ENCODE peak calls at places on chromosomes 16 and 17, in five cellular contexts. I, P, F, H and W are unnamed samples.
A peak's percentile ranks its signal among the peaks of the same experiment; 100 is the strongest.

GRCh38 chr16:83300326-83300725 is 507.5 kb upstream of the HSBP1 start:
- DNase-seq in I (no peak), P (no peak), F (no peak), H (no peak), W (no peak)

GRCh38 chr17:77942111-77942988 is 16.2 kb upstream of the TNRC6C start:
- DNase-seq in I (no peak), P (no peak), F (no peak), H (peak; percentile 100), W (no peak)

GRCh38 chr16:972316-973002 is 1.7 kb upstream of the LMF1 start:
- DNase-seq in I (no peak), P (no peak), F (peak; percentile 72), H (peak; percentile 97), W (no peak)

GRCh38 chr17:45172541-45173286 is 11.0 kb downstream of the HEXIM2 start:
- DNase-seq in I (peak; percentile 21), P (peak; percentile 75), F (peak; percentile 88), H (peak; percentile 98), W (no peak)

GRCh38 chr17:57970706-57971105 is 15.5 kb upstream of the CUEDC1 start:
- DNase-seq in I (no peak), P (no peak), F (no peak), H (no peak), W (no peak)

GRCh38 chr17:7502987-7503386 is 18.8 kb downstream of the POLR2A start:
- DNase-seq in I (no peak), P (no peak), F (no peak), H (peak; percentile 35), W (no peak)

GRCh38 chr17:29115906-29116651 is 64.1 kb downstream of the MYO18A start:
- DNase-seq in I (peak; percentile 34), P (no peak), F (no peak), H (peak; percentile 78), W (no peak)

GRCh38 chr16:61432421-61432820 is 603.8 kb downstream of the CDH8 start:
- DNase-seq in I (no peak), P (no peak), F (no peak), H (no peak), W (no peak)

GRCh38 chr17:28492352-28493310 is 13.5 kb upstream of the FOXN1 start:
- DNase-seq in I (no peak), P (no peak), F (no peak), H (no peak), W (no peak)

GRCh38 chr17:62178579-62178978 is 113.5 kb upstream of the MED13 start:
- DNase-seq in I (no peak), P (no peak), F (no peak), H (no peak), W (no peak)

GRCh38 chr17:34503804-34504203 is 75.6 kb upstream of the TMEM132E start:
- DNase-seq in I (no peak), P (no peak), F (no peak), H (no peak), W (no peak)

GRCh38 chr17:72416054-72416691 is 295.4 kb downstream of the SOX9 start:
- DNase-seq in I (no peak), P (no peak), F (no peak), H (no peak), W (no peak)

GRCh38 chr17:82848022-82848592 is 8.3 kb upstream of the ZNF750 start:
- DNase-seq in I (no peak), P (no peak), F (peak; percentile 87), H (no peak), W (no peak)

GRCh38 chr17:58679263-58680037 is 12.4 kb downstream of the TEX14 start:
- DNase-seq in I (no peak), P (no peak), F (no peak), H (peak; percentile 100), W (no peak)

GRCh38 chr17:29607557-29608195 is 14.7 kb downstream of the ANKRD13B start:
- DNase-seq in I (no peak), P (no peak), F (no peak), H (no peak), W (no peak)

GRCh38 chr17:18363021-18363941 is at the start of gene SHMT1:
- DNase-seq in I (peak; percentile 81), P (peak; percentile 63), F (peak; percentile 98), H (peak; percentile 87), W (peak; percentile 31)

GRCh38 chr16:10391339-10391738 is 5.5 kb downstream of the ATF7IP2 start:
- DNase-seq in I (no peak), P (no peak), F (no peak), H (no peak), W (no peak)

GRCh38 chr16:28898266-28898665 is 20.0 kb downstream of the ATP2A1 start:
- DNase-seq in I (no peak), P (no peak), F (no peak), H (no peak), W (no peak)

GRCh38 chr16:27550582-27550920 is 607 bp downstream of the KATNIP start:
- DNase-seq in I (no peak), P (no peak), F (no peak), H (no peak), W (no peak)

GRCh38 chr17:2309338-2310143 is 5.8 kb downstream of the SRR start:
- DNase-seq in I (no peak), P (no peak), F (no peak), H (no peak), W (no peak)

GRCh38 chr16:83843657-83844056 is 35.9 kb downstream of the HSBP1 start:
- DNase-seq in I (no peak), P (no peak), F (no peak), H (no peak), W (no peak)

GRCh38 chr16:66036775-66037715 is 329.4 kb upstream of the CDH5 start:
- DNase-seq in I (no peak), P (no peak), F (no peak), H (no peak), W (peak; percentile 93)

GRCh38 chr17:76540381-76541300 is 797 bp downstream of the PRCD start:
- DNase-seq in I (no peak), P (peak; percentile 68), F (peak; percentile 88), H (peak; percentile 100), W (peak; percentile 76)

GRCh38 chr17:31321971-31322370 is 549 bp upstream of the EVI2A start:
- DNase-seq in I (no peak), P (no peak), F (no peak), H (no peak), W (no peak)

GRCh38 chr16:30010817-30011504 is at the start of gene DOC2A:
- DNase-seq in I (no peak), P (no peak), F (peak; percentile 74), H (no peak), W (no peak)

GRCh38 chr17:9239821-9240658 is 218.7 kb downstream of the NTN1 start:
- DNase-seq in I (peak; percentile 39), P (no peak), F (peak; percentile 90), H (no peak), W (no peak)

GRCh38 chr16:51766739-51767138 is 615.7 kb upstream of the SALL1 start:
- DNase-seq in I (no peak), P (no peak), F (no peak), H (no peak), W (no peak)

GRCh38 chr17:71649986-71650385 is 470.8 kb upstream of the SOX9 start:
- DNase-seq in I (no peak), P (no peak), F (no peak), H (no peak), W (no peak)

GRCh38 chr16:69003500-69003899 is 102.0 kb upstream of the HAS3 start:
- DNase-seq in I (no peak), P (no peak), F (no peak), H (no peak), W (no peak)

GRCh38 chr17:63035271-63035670 is 69.2 kb downstream of the TANC2 start:
- DNase-seq in I (no peak), P (no peak), F (no peak), H (peak; percentile 91), W (peak; percentile 32)

GRCh38 chr17:40122466-40122943 is 734 bp downstream of the MSL1 start:
- DNase-seq in I (no peak), P (no peak), F (peak; percentile 90), H (no peak), W (no peak)

GRCh38 chr16:20910781-20911321 is 10.3 kb downstream of the LYRM1 start:
- DNase-seq in I (no peak), P (no peak), F (no peak), H (no peak), W (peak; percentile 93)